ENCODE peak calls at places on chromosomes 1 and 21, in ten cellular contexts. One of them, this sample, is unnamed.
A peak's percentile ranks its signal among the peaks of the same experiment; 100 is the strongest.

GRCh38 chr1:195979646-195980045 is 628.6 kb downstream of the KCNT2 start:
- DNase-seq in sigmoid colon: no peak
- DNase-seq in ovary: no peak
- DNase-seq in tibial nerve: no peak
- DNase-seq in transverse colon: no peak
- DNase-seq in upper lobe of left lung: no peak
- DNase-seq in HepG2: no peak
- DNase-seq in K562: no peak
- DNase-seq in stomach: no peak
- DNase-seq in A549: no peak
- DNase-seq in this sample: no peak

GRCh38 chr1:200075938-200076546 is 48.5 kb downstream of the NR5A2 start:
- DNase-seq in sigmoid colon: no peak
- DNase-seq in ovary: no peak
- DNase-seq in tibial nerve: no peak
- DNase-seq in transverse colon: no peak
- DNase-seq in upper lobe of left lung: no peak
- DNase-seq in HepG2: peak; percentile 58
- DNase-seq in K562: no peak
- DNase-seq in stomach: no peak
- DNase-seq in A549: peak; percentile 88
- DNase-seq in this sample: no peak

GRCh38 chr1:219174672-219175564 is 1.2 kb downstream of the LYPLAL1 start:
- DNase-seq in sigmoid colon: no peak
- DNase-seq in ovary: peak; percentile 37
- DNase-seq in tibial nerve: no peak
- DNase-seq in transverse colon: peak; percentile 10
- DNase-seq in upper lobe of left lung: no peak
- DNase-seq in HepG2: peak; percentile 49
- DNase-seq in K562: peak; percentile 23
- DNase-seq in stomach: no peak
- DNase-seq in A549: no peak
- DNase-seq in this sample: peak; percentile 68

GRCh38 chr21:41856572-41856971 is 22.6 kb downstream of the PRDM15 start:
- DNase-seq in sigmoid colon: no peak
- DNase-seq in ovary: no peak
- DNase-seq in tibial nerve: no peak
- DNase-seq in transverse colon: no peak
- DNase-seq in upper lobe of left lung: no peak
- DNase-seq in HepG2: no peak
- DNase-seq in K562: no peak
- DNase-seq in stomach: no peak
- DNase-seq in A549: no peak
- DNase-seq in this sample: no peak

GRCh38 chr1:45876000-45876399 is 72.6 kb downstream of the MAST2 start:
- DNase-seq in sigmoid colon: no peak
- DNase-seq in ovary: no peak
- DNase-seq in tibial nerve: no peak
- DNase-seq in transverse colon: no peak
- DNase-seq in upper lobe of left lung: no peak
- DNase-seq in HepG2: no peak
- DNase-seq in K562: peak; percentile 28
- DNase-seq in stomach: no peak
- DNase-seq in A549: no peak
- DNase-seq in this sample: no peak

GRCh38 chr1:85576642-85577420 is 3.7 kb upstream of the CCN1 start:
- DNase-seq in sigmoid colon: peak; percentile 96
- DNase-seq in ovary: peak; percentile 71
- DNase-seq in tibial nerve: peak; percentile 82
- DNase-seq in transverse colon: peak; percentile 78
- DNase-seq in upper lobe of left lung: peak; percentile 98
- DNase-seq in HepG2: peak; percentile 37
- DNase-seq in K562: peak; percentile 75
- DNase-seq in stomach: peak; percentile 71
- DNase-seq in A549: peak; percentile 84
- DNase-seq in this sample: no peak

GRCh38 chr1:41621256-41621655 is 136.8 kb upstream of the EDN2 start:
- DNase-seq in sigmoid colon: peak; percentile 4
- DNase-seq in ovary: no peak
- DNase-seq in tibial nerve: no peak
- DNase-seq in transverse colon: no peak
- DNase-seq in upper lobe of left lung: no peak
- DNase-seq in HepG2: no peak
- DNase-seq in K562: no peak
- DNase-seq in stomach: no peak
- DNase-seq in A549: no peak
- DNase-seq in this sample: no peak

GRCh38 chr1:24971539-24971938 is 41.5 kb upstream of the RUNX3 start:
- DNase-seq in sigmoid colon: no peak
- DNase-seq in ovary: no peak
- DNase-seq in tibial nerve: no peak
- DNase-seq in transverse colon: no peak
- DNase-seq in upper lobe of left lung: no peak
- DNase-seq in HepG2: no peak
- DNase-seq in K562: no peak
- DNase-seq in stomach: no peak
- DNase-seq in A549: no peak
- DNase-seq in this sample: no peak

GRCh38 chr1:87521446-87521845 is 192.8 kb downstream of the LMO4 start:
- DNase-seq in sigmoid colon: no peak
- DNase-seq in ovary: no peak
- DNase-seq in tibial nerve: no peak
- DNase-seq in transverse colon: no peak
- DNase-seq in upper lobe of left lung: no peak
- DNase-seq in HepG2: no peak
- DNase-seq in K562: no peak
- DNase-seq in stomach: no peak
- DNase-seq in A549: no peak
- DNase-seq in this sample: no peak

GRCh38 chr1:246587606-246588005 is 21.4 kb downstream of the CNST start:
- DNase-seq in sigmoid colon: no peak
- DNase-seq in ovary: no peak
- DNase-seq in tibial nerve: no peak
- DNase-seq in transverse colon: no peak
- DNase-seq in upper lobe of left lung: no peak
- DNase-seq in HepG2: peak; percentile 75
- DNase-seq in K562: no peak
- DNase-seq in stomach: no peak
- DNase-seq in A549: no peak
- DNase-seq in this sample: no peak

GRCh38 chr1:181150273-181150672 is 61.8 kb downstream of the IER5 start:
- DNase-seq in sigmoid colon: no peak
- DNase-seq in ovary: no peak
- DNase-seq in tibial nerve: no peak
- DNase-seq in transverse colon: no peak
- DNase-seq in upper lobe of left lung: no peak
- DNase-seq in HepG2: no peak
- DNase-seq in K562: no peak
- DNase-seq in stomach: no peak
- DNase-seq in A549: no peak
- DNase-seq in this sample: no peak

GRCh38 chr1:181150842-181151241 is 62.3 kb downstream of the IER5 start:
- DNase-seq in sigmoid colon: peak; percentile 3
- DNase-seq in ovary: no peak
- DNase-seq in tibial nerve: no peak
- DNase-seq in transverse colon: no peak
- DNase-seq in upper lobe of left lung: no peak
- DNase-seq in HepG2: no peak
- DNase-seq in K562: no peak
- DNase-seq in stomach: no peak
- DNase-seq in A549: no peak
- DNase-seq in this sample: no peak

GRCh38 chr1:181153634-181153961 is 65.1 kb downstream of the IER5 start:
- DNase-seq in sigmoid colon: no peak
- DNase-seq in ovary: no peak
- DNase-seq in tibial nerve: no peak
- DNase-seq in transverse colon: no peak
- DNase-seq in upper lobe of left lung: no peak
- DNase-seq in HepG2: no peak
- DNase-seq in K562: no peak
- DNase-seq in stomach: no peak
- DNase-seq in A549: no peak
- DNase-seq in this sample: no peak

GRCh38 chr1:181152892-181153633 is 64.6 kb downstream of the IER5 start:
- DNase-seq in sigmoid colon: peak; percentile 94
- DNase-seq in ovary: peak; percentile 91
- DNase-seq in tibial nerve: peak; percentile 43
- DNase-seq in transverse colon: peak; percentile 74
- DNase-seq in upper lobe of left lung: peak; percentile 79
- DNase-seq in HepG2: no peak
- DNase-seq in K562: peak; percentile 93
- DNase-seq in stomach: peak; percentile 85
- DNase-seq in A549: no peak
- DNase-seq in this sample: no peak

DNA sequence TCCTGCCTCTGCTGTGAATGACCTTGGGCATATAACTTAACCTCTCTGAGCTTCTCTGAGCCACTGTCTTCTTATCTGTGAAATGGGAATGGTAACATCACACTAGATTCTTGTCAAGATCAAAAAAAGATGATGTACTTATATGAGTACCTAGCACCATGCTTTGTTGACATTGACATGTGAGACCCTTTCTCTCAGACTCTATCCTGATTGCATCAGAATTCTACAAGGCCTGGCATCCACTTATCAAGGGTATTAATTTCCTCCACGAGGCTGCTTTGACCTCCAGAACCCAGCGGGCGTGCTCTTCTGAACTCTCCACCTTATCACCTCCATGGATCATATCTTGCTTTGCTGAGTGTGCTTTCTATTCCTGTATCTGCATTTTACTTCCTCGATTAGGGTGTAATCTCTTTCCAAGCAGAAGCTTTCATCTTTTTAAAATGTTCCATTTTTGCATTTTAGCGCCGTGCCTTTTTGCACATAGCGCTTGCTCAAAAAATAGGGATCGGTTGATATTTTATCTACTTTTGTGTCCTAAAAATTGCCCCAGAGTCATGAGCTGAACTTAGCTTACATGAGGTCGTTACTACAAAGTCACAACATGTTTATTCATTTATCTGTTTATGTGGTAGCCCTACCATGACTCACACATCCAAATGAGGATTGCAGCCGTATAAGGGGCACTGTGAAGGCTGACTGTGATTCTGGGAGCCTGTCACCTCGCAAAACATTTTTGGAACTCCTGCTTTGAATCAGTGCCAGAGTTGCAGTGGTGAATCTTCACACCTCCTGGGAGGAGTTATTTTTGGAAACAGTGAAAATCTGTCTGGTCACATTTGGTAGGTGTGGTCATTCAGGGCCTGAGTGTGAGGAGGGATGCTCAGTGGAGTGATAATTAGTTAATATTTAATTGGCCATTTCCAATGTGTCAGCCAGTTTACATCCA is 63.2 kb downstream of the IER5 start:
- DNase-seq in sigmoid colon: peak; percentile 47
- DNase-seq in ovary: no peak
- DNase-seq in tibial nerve: no peak
- DNase-seq in transverse colon: no peak
- DNase-seq in upper lobe of left lung: no peak
- DNase-seq in HepG2: no peak
- DNase-seq in K562: peak; percentile 34
- DNase-seq in stomach: no peak
- DNase-seq in A549: no peak
- DNase-seq in this sample: no peak
- TF ChIP-seq EP300 in sigmoid colon: no peak
- TF ChIP-seq EP300 in ovary: no peak
- TF ChIP-seq EP300 in tibial nerve: no peak
- TF ChIP-seq EP300 in transverse colon: no peak
- TF ChIP-seq EP300 in upper lobe of left lung: no peak
- TF ChIP-seq EP300 in HepG2: no peak
- TF ChIP-seq EP300 in K562: peak; percentile 61
- TF ChIP-seq EP300 in stomach: no peak
- TF ChIP-seq EP300 in A549: no peak
- TF ChIP-seq EP300 in this sample: peak; percentile 67

GRCh38 chr1:235736263-235736662 is 86.7 kb upstream of the GNG4 start:
- DNase-seq in sigmoid colon: no peak
- DNase-seq in ovary: no peak
- DNase-seq in tibial nerve: no peak
- DNase-seq in transverse colon: no peak
- DNase-seq in upper lobe of left lung: no peak
- DNase-seq in HepG2: no peak
- DNase-seq in K562: no peak
- DNase-seq in stomach: no peak
- DNase-seq in A549: no peak
- DNase-seq in this sample: no peak
- TF ChIP-seq EP300 in sigmoid colon: no peak
- TF ChIP-seq EP300 in ovary: no peak
- TF ChIP-seq EP300 in tibial nerve: no peak
- TF ChIP-seq EP300 in transverse colon: no peak
- TF ChIP-seq EP300 in upper lobe of left lung: no peak
- TF ChIP-seq EP300 in HepG2: no peak
- TF ChIP-seq EP300 in K562: no peak
- TF ChIP-seq EP300 in stomach: no peak
- TF ChIP-seq EP300 in A549: no peak
- TF ChIP-seq EP300 in this sample: no peak

GRCh38 chr1:48943393-48943792 is 166.7 kb upstream of the BEND5 start:
- DNase-seq in sigmoid colon: no peak
- DNase-seq in ovary: no peak
- DNase-seq in tibial nerve: no peak
- DNase-seq in transverse colon: no peak
- DNase-seq in upper lobe of left lung: no peak
- DNase-seq in HepG2: no peak
- DNase-seq in K562: no peak
- DNase-seq in stomach: no peak
- DNase-seq in A549: no peak
- DNase-seq in this sample: no peak
- TF ChIP-seq EP300 in sigmoid colon: peak; percentile 41
- TF ChIP-seq EP300 in ovary: no peak
- TF ChIP-seq EP300 in tibial nerve: no peak
- TF ChIP-seq EP300 in transverse colon: no peak
- TF ChIP-seq EP300 in upper lobe of left lung: no peak
- TF ChIP-seq EP300 in HepG2: no peak
- TF ChIP-seq EP300 in K562: no peak
- TF ChIP-seq EP300 in stomach: no peak
- TF ChIP-seq EP300 in A549: no peak
- TF ChIP-seq EP300 in this sample: no peak

DNA sequence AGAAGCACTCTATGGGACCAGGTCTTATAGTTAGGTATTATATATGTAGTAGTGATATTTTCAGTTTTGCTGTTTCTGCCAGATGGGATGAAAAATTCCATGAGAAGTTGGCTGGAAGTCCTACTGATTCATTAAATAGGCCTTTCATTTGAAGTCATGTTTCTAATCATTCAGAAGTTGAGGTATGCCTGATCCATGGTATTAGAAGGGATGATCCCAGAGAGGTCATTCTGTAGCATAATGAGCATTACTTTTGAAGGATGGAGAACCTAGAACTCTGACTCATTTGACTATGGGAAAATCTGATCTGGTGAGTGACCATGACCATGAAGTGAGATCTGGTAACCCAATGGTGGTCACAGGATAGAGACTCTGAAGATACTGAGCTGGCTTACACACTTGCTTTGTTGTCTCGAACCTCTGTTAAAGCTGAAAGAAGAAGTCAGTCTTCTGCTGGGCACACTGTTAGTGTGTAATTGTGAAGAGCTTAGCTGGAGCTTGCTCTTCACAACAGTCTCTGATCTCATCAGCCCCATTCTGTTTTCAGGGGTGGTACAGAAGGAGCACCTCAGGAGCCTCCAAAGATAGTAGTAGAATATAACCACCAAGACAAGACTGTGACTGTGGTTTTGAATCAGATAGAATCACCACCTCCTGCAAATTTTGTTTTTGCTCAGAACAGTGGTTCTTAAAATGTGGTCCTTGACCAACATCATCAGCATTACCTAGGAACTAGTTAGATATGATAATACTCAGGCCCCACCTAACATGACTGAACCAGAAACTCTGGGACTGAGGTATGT is 9.0 kb downstream of the MGST3 start:
- DNase-seq in sigmoid colon: no peak
- DNase-seq in ovary: no peak
- DNase-seq in tibial nerve: no peak
- DNase-seq in transverse colon: no peak
- DNase-seq in upper lobe of left lung: no peak
- DNase-seq in HepG2: no peak
- DNase-seq in K562: no peak
- DNase-seq in stomach: no peak
- DNase-seq in A549: no peak
- DNase-seq in this sample: no peak
- TF ChIP-seq EP300 in sigmoid colon: no peak
- TF ChIP-seq EP300 in ovary: no peak
- TF ChIP-seq EP300 in tibial nerve: no peak
- TF ChIP-seq EP300 in transverse colon: no peak
- TF ChIP-seq EP300 in upper lobe of left lung: no peak
- TF ChIP-seq EP300 in HepG2: no peak
- TF ChIP-seq EP300 in K562: no peak
- TF ChIP-seq EP300 in stomach: no peak
- TF ChIP-seq EP300 in A549: no peak
- TF ChIP-seq EP300 in this sample: no peak

This sample was measured in GM12878.